ENCODE peak calls at places on chromosomes 13 and 19, in ten cellular contexts. S, H, O, A, T, K, X, U, M and B are unnamed samples.

GRCh38 chr19:21238670-21239069 is 90.5 kb downstream of the ZNF708 start:
- DNase-seq in U (no peak), A (no peak), T (no peak), M (no peak), K (no peak), O (no peak), X (no peak), H (no peak), S (no peak), B (no peak)

GRCh38 chr13:92602560-92602959 is 624.0 kb upstream of the GPC6 start:
- DNase-seq in O (peak; percentile 41), H (no peak), U (no peak), X (no peak), S (no peak), A (no peak), K (no peak), T (no peak), M (no peak), B (no peak)

GRCh38 chr13:107864543-107865460 is 350.5 kb downstream of the LIG4 start:
- DNase-seq in A (no peak), U (no peak), T (peak; percentile 31), X (no peak), K (no peak), S (no peak), H (no peak), O (peak; percentile 80), M (peak; percentile 18), B (no peak)

GRCh38 chr19:14871619-14872230 is 14.2 kb downstream of the OR7A17 start:
- DNase-seq in U (no peak), X (no peak), T (peak; percentile 21), S (no peak), M (peak; percentile 3), A (no peak), H (no peak), K (no peak), O (peak; percentile 39), B (no peak)

GRCh38 chr13:110445183-110445582 is 116.3 kb downstream of the RAB20 start:
- DNase-seq in T (no peak), A (no peak), K (no peak), S (no peak), H (no peak), U (no peak), O (peak; percentile 18), X (no peak), M (no peak), B (no peak)

GRCh38 chr13:108463365-108463764 is 166.0 kb upstream of the MYO16 start:
- DNase-seq in A (no peak), K (no peak), H (no peak), M (no peak), O (peak; percentile 69), S (no peak), X (no peak), U (no peak), T (peak; percentile 82), B (no peak)

GRCh38 chr13:89832827-89833226 is 1514.7 kb upstream of the MIR17HG start:
- DNase-seq in K (no peak), S (no peak), H (no peak), X (no peak), A (no peak), M (no peak), U (no peak), O (no peak), T (no peak), B (no peak)

GRCh38 chr19:45768644-45769053 is 403 bp downstream of the SIX5 start:
- DNase-seq in O (peak; percentile 64), S (peak; percentile 55), K (no peak), M (peak; percentile 16), U (no peak), X (no peak), T (peak; percentile 66), A (no peak), H (peak; percentile 63), B (no peak)

GRCh38 chr19:8552810-8553209 is 24.4 kb downstream of the MYO1F start:
- DNase-seq in H (no peak), M (peak; percentile 63), U (no peak), A (no peak), O (peak; percentile 58), S (no peak), X (no peak), K (no peak), T (peak; percentile 41), B (no peak)

GRCh38 chr13:96091164-96091931 is 1.4 kb downstream of the HS6ST3 start:
- DNase-seq in U (no peak), H (peak; percentile 36), T (no peak), M (no peak), A (peak; percentile 33), K (no peak), S (peak; percentile 23), X (no peak), O (peak; percentile 7), B (no peak)

GRCh38 chr13:73228546-73228945 is 169.7 kb downstream of the KLF5 start:
- DNase-seq in X (no peak), O (peak; percentile 10), K (no peak), A (no peak), S (no peak), U (no peak), M (peak; percentile 43), H (no peak), T (peak; percentile 45), B (no peak)

GRCh38 chr19:17054746-17055145 is 20.5 kb downstream of the HAUS8 start:
- DNase-seq in T (no peak), O (no peak), U (no peak), H (no peak), M (no peak), K (no peak), A (no peak), S (no peak), X (no peak), B (no peak)

GRCh38 chr13:36131931-36132297 is 732 bp upstream of the DCLK1 start:
- DNase-seq in O (peak; percentile 61), X (no peak), U (no peak), M (no peak), T (no peak), S (peak; percentile 65), H (peak; percentile 86), K (peak; percentile 48), A (peak; percentile 49), B (no peak)

GRCh38 chr13:41199526-41199925 is 5.2 kb upstream of the KBTBD7 start:
- DNase-seq in X (no peak), A (no peak), T (no peak), H (no peak), M (no peak), S (no peak), U (no peak), K (no peak), O (no peak), B (no peak)

DNA sequence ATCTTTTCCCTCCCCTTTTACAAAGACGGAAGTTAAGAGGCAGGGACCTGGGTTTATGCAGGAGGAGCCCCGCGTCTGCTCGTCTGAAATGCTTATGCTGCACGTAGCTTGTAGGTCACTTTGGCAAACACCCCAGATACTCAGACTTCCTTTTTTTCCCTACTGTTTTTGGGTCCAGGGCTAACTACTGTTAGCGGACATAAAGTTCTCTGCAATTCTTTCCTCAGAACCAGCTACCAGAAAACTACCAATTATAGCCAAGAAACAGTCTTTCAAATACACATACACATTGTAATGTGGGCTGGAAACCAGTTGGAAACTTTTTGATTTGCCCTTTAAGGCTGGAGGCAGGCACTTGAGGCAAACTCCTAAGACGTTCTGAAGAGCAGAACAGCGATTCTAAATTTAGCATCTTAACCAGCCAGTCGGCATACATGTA is 50.7 kb downstream of the EFNB2 start:
- DNase-seq in M (no peak), K (no peak), O (peak; percentile 89), H (no peak), U (no peak), T (no peak), S (no peak), X (no peak), A (no peak), B (no peak)
- H3K4me1 ChIP-seq in M (no peaks in the 10 kb centered on the region), K (no peaks in the 10 kb centered on the region), O (peaks cover 29% of the 10 kb centered on the region), H (no peaks in the 10 kb centered on the region), U (no peaks in the 10 kb centered on the region), T (peaks cover 5% of the 10 kb centered on the region), S (peaks cover 25% of the 10 kb centered on the region), X (no peaks in the 10 kb centered on the region), A (no peaks in the 10 kb centered on the region), B (no peaks in the 10 kb centered on the region)

DNA sequence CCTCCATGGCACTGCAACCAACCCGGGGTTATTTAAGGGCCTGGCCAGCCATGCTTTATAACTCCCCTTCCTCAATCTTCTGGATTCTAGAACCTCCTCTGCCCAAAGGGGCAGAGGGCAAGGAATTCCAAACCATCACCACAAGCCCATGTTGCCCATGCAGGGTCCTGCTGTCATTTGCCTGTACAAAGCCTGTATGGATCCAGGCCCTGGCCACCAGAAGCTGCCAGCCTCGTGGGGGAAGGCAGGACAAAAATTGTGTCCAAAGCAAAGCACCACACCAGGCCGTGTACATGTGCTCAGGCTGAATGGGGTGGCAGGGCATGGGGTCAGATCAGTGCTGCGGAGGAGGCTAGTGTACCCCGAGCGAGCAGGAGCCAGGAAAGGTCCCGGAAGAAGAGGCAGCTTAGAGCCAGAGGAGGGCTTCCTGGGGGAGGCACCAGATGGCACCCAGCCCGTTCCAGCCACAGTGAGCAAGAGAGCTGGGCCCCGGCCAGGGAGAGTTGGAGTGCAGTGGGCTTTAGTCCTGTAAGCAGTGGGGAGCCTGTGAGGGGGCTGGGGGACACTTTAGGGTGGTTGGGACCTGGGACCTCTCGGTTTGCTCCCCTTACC is 35.8 kb downstream of the CAPN12 start:
- DNase-seq in O (no peak), K (no peak), A (no peak), H (no peak), S (no peak), U (no peak), T (no peak), X (no peak), M (no peak), B (no peak)
- H3K4me1 ChIP-seq in O (no peaks in the 10 kb centered on the region), K (peaks cover 68% of the 10 kb centered on the region), A (peaks cover 15% of the 10 kb centered on the region), H (peaks cover 56% of the 10 kb centered on the region), S (peaks cover 98% of the 10 kb centered on the region), U (peaks cover 30% of the 10 kb centered on the region), T (peaks cover 59% of the 10 kb centered on the region), X (no peaks in the 10 kb centered on the region), M (no peaks in the 10 kb centered on the region), B (no peaks in the 10 kb centered on the region)

DNA sequence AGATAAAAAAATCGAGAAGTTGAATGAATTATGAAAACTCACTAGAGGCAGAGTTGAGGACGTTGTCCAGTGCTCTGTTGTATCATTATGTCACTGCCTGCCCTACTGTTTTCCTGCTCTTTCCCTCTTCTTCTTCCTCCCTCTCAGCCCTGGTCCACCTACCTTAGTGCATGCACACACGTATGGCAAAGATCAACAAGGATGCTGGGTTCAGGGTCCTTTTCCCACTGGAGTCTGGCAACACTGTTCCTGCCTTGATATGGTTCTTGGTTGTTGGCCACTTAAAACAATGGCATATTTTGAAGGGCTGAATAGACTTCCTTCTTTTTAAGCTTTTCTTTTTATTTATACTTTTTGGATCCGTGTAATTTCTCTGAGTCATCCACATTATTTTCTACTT is 74.5 kb downstream of the LRCH1 start:
- DNase-seq in T (no peak), K (no peak), H (no peak), O (no peak), S (no peak), A (no peak), M (no peak), X (no peak), U (no peak), B (no peak)
- H3K4me1 ChIP-seq in T (peaks cover 9% of the 10 kb centered on the region), K (peaks cover 23% of the 10 kb centered on the region), H (peaks cover 5% of the 10 kb centered on the region), O (peaks cover 28% of the 10 kb centered on the region), S (peaks cover 48% of the 10 kb centered on the region), A (no peaks in the 10 kb centered on the region), M (peaks cover 9% of the 10 kb centered on the region), X (peaks cover 11% of the 10 kb centered on the region), U (no peaks in the 10 kb centered on the region), B (peaks cover 10% of the 10 kb centered on the region)

DNA sequence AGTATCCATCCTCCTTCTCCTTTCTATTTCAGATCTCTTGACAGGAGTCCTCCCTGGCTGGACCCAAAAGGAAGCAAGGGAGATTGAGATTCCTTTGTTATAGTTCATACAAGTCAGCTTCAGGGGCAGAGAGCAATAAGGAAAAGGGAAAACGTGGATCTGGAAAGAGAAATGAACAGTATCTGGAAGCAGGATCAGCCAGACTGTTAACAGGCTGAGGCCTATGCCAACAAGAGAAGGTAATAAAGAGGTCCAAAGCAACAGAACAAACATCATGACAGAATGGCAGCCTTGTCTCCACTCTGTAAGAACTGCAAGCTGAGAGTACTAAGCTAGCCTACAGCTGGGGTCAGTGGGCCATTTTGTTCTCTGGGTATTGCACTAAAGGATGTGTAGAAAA is 64.5 kb downstream of the RAP2A start:
- DNase-seq in X (no peak), S (no peak), K (no peak), T (no peak), U (no peak), H (no peak), O (no peak), A (no peak), M (peak; percentile 4), B (no peak)
- H3K4me1 ChIP-seq in X (no peaks in the 10 kb centered on the region), S (no peaks in the 10 kb centered on the region), K (no peaks in the 10 kb centered on the region), T (no peaks in the 10 kb centered on the region), U (no peaks in the 10 kb centered on the region), H (peaks cover 2% of the 10 kb centered on the region), O (no peaks in the 10 kb centered on the region), A (no peaks in the 10 kb centered on the region), M (no peaks in the 10 kb centered on the region), B (no peaks in the 10 kb centered on the region)